ENCODE peak calls at places on chromosome 4, in nine cellular contexts. J is body of pancreas, E is right lobe of liver, W is A549, N is upper lobe of left lung, L is GM12878, B is HepG2, T is HCT116, Y is heart left ventricle. G is an unnamed sample.
A peak's percentile ranks its signal among the peaks of the same experiment; 100 is the strongest.

GRCh38 chr4:73631565-73632226 is 11.5 kb upstream of the RASSF6 start:
- ATAC-seq in B (peak; percentile 51), N (peak; percentile 40), T (no peak), W (no peak), L (no peak), J (no peak), E (peak; percentile 20), Y (no peak), G (no peak)

GRCh38 chr4:23967281-23967680 is 77.4 kb upstream of the PPARGC1A start:
- ATAC-seq in Y (no peak), B (no peak), L (no peak), N (no peak), J (no peak), T (no peak), W (no peak), E (no peak), G (no peak)

GRCh38 chr4:119010909-119011606 is 122.4 kb downstream of the SYNPO2 start:
- ATAC-seq in N (peak; percentile 79), T (no peak), Y (peak; percentile 81), L (no peak), B (no peak), J (no peak), W (no peak), E (no peak), G (peak; percentile 93)

GRCh38 chr4:167779864-167780263 is 312.5 kb upstream of the ANXA10 start:
- ATAC-seq in T (no peak), J (no peak), L (peak; percentile 48), W (no peak), N (no peak), E (no peak), B (no peak), Y (no peak), G (no peak)

GRCh38 chr4:147768113-147768512 is 36.2 kb downstream of the ARHGAP10 start:
- ATAC-seq in Y (peak; percentile 67), N (peak; percentile 40), E (no peak), B (no peak), J (no peak), T (no peak), L (peak; percentile 48), W (peak; percentile 87), G (peak; percentile 30)

GRCh38 chr4:48898733-48899431 is 7.7 kb downstream of the OCIAD2 start:
- ATAC-seq in B (no peak), Y (no peak), E (no peak), J (no peak), N (no peak), L (peak; percentile 88), T (no peak), W (no peak), G (no peak)

GRCh38 chr4:147103403-147103946 is 157.8 kb upstream of the TTC29 start:
- ATAC-seq in T (no peak), N (peak; percentile 68), Y (peak; percentile 98), B (no peak), L (no peak), W (peak; percentile 94), J (peak; percentile 63), E (peak; percentile 48), G (peak; percentile 94)

GRCh38 chr4:1744552-1744951 is 23.2 kb downstream of the TACC3 start:
- ATAC-seq in Y (no peak), B (no peak), T (no peak), E (no peak), J (no peak), L (no peak), N (no peak), W (no peak), G (no peak)

GRCh38 chr4:89293299-89293698 is 14.3 kb downstream of the GPRIN3 start:
- ATAC-seq in T (no peak), B (peak; percentile 43), Y (peak; percentile 8), L (no peak), J (no peak), E (peak; percentile 95), W (no peak), N (no peak), G (no peak)

GRCh38 chr4:61199869-61200194 is 294 bp upstream of the ADGRL3 start:
- ATAC-seq in N (no peak), Y (no peak), B (no peak), J (no peak), W (no peak), L (no peak), T (no peak), E (peak; percentile 10), G (no peak)

GRCh38 chr4:66920514-66920913 is 624.8 kb downstream of the CENPC start:
- ATAC-seq in E (no peak), L (no peak), N (no peak), W (no peak), T (no peak), Y (no peak), J (no peak), B (no peak), G (no peak)

GRCh38 chr4:146340798-146341197 is 126.5 kb downstream of the REELD1 start:
- ATAC-seq in N (no peak), E (no peak), W (no peak), T (peak; percentile 50), Y (no peak), L (peak; percentile 33), B (no peak), J (no peak), G (no peak)

GRCh38 chr4:23932935-23933334 is 43.1 kb upstream of the PPARGC1A start:
- ATAC-seq in E (no peak), N (no peak), B (no peak), Y (no peak), J (no peak), L (no peak), T (no peak), W (no peak), G (no peak)

GRCh38 chr4:88957570-88957969 is 99.4 kb downstream of the FAM13A start:
- ATAC-seq in B (no peak), N (no peak), Y (peak; percentile 69), E (peak; percentile 51), L (no peak), J (peak; percentile 48), W (no peak), T (no peak), G (no peak)

GRCh38 chr4:153792007-153792892 is 3.4 kb upstream of the SFRP2 start:
- ATAC-seq in T (no peak), Y (peak; percentile 45), W (no peak), E (peak; percentile 54), L (no peak), J (peak; percentile 66), B (no peak), N (peak; percentile 36), G (peak; percentile 50)

GRCh38 chr4:78654809-78655208 is 103.2 kb downstream of the ANXA3 start:
- ATAC-seq in B (no peak), L (no peak), E (no peak), Y (no peak), W (no peak), T (no peak), J (no peak), N (no peak), G (no peak)

GRCh38 chr4:76898949-76899640 is 1.2 kb upstream of the SOWAHB start:
- ATAC-seq in T (no peak), E (no peak), L (no peak), Y (no peak), N (no peak), J (no peak), W (no peak), B (no peak), G (no peak)

GRCh38 chr4:76896048-76896447 is 1.9 kb downstream of the SOWAHB start:
- ATAC-seq in Y (no peak), N (no peak), L (no peak), B (no peak), W (no peak), E (no peak), T (no peak), J (no peak), G (no peak)

GRCh38 chr4:76898385-76898692 is 395 bp upstream of the SOWAHB start:
- ATAC-seq in J (no peak), L (no peak), B (no peak), Y (no peak), W (no peak), N (no peak), E (no peak), T (no peak), G (no peak)

GRCh38 chr4:76896731-76897521 is 1.0 kb downstream of the SOWAHB start:
- ATAC-seq in T (peak; percentile 63), B (peak; percentile 80), Y (peak; percentile 42), L (peak; percentile 29), J (peak; percentile 65), E (peak; percentile 44), N (peak; percentile 12), W (peak; percentile 74), G (peak; percentile 64)

GRCh38 chr4:76897522-76898384 is at the start of gene SOWAHB:
- ATAC-seq in L (peak; percentile 67), J (peak; percentile 91), B (peak; percentile 66), Y (peak; percentile 68), T (peak; percentile 88), W (peak; percentile 72), N (peak; percentile 93), E (peak; percentile 95), G (peak; percentile 53)
- TF ChIP-seq POLR2A in L (peak; percentile 53), J (peak; percentile 93), B (no peak), Y (no peak), T (peak; percentile 33), W (no peak), N (no peak), E (peak; percentile 92), G (no peak)

GRCh38 chr4:164935363-164935762 is 42.1 kb downstream of the TRIM61 start:
- ATAC-seq in T (peak; percentile 91), E (no peak), Y (no peak), N (no peak), L (peak; percentile 83), W (peak; percentile 59), B (peak; percentile 88), J (no peak), G (no peak)
- TF ChIP-seq CTCF in T (peak; percentile 53), E (no peak), Y (no peak), N (no peak), L (peak; percentile 42), W (no peak), B (peak; percentile 18), J (no peak), G (no peak)

DNA sequence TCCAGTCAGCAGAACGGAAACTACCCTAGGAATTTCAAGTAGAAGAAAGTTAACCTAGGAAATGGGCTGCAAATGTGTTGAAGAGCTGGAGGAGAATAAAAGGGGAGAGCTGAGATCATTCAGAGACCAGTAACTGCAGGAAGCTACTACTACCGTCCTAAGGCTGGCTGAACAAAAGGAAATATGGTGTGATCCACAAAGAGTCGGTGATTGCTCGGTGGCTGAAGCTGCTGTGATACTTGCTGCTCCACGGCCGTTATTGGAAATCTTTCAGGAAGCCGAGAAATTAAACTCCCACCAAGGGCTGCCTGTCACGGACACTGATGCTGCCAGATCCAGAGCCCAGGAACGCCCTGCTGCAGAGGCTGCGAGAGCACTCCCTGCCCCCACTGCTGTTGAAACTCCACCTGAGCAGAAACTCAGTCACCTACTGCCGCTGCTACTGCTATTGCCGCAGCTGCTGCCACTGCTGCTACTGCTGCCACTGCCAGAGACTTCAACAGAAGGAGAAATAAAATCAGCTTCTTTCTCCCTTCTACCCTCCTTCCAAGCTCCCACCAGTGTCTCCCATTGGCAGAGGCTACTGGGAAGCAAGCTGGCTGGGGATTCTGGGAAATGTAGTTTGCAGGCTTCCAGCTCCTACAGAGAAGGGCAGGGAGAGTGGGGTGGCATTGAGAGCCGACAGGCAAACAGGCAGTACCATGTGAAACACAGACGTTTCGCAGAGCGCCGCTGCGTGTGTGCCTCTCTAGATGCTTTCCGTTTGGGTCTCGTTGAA is 125.9 kb upstream of the ENPP6 start:
- ATAC-seq in T (peak; percentile 94), Y (peak; percentile 75), J (peak; percentile 57), W (peak; percentile 100), N (peak; percentile 80), L (peak; percentile 51), B (peak; percentile 88), E (peak; percentile 75), G (peak; percentile 87)
- TF ChIP-seq POLR2A in T (no peak), Y (no peak), J (no peak), W (no peak), N (no peak), L (peak; percentile 72), B (peak; percentile 70), E (peak; percentile 52), G (peak; percentile 7)

GRCh38 chr4:99457270-99457669 is 22.1 kb upstream of the ADH7 start:
- ATAC-seq in N (no peak), Y (no peak), B (no peak), J (no peak), E (no peak), W (no peak), L (peak; percentile 63), T (no peak), G (no peak)
- TF ChIP-seq CTCF in N (no peak), Y (no peak), B (peak; percentile 13), J (no peak), E (no peak), W (no peak), L (no peak), T (no peak), G (no peak)

G was measured in gastroesophageal sphincter.